ENCODE peak calls at places on chromosomes 16 and 17, in five cellular contexts. C is fibroblast of lung, S is lower leg skin, L is GOT3, K is GM12865. T is an unnamed sample.

GRCh38 chr17:72376486-72377345 is 255.9 kb downstream of the SOX9 start:
- DNase-seq in C (no peak), S (no peak), L (no peak), K (no peak), T (no peak)

GRCh38 chr17:46742539-46743270 is 75.8 kb downstream of the WNT3 start:
- DNase-seq in C (peak), S (no peak), L (peak), K (no peak), T (no peak)

GRCh38 chr16:89194340-89195311 is 5.7 kb downstream of the SLC22A31 start:
- DNase-seq in C (no peak), S (no peak), L (no peak), K (no peak), T (no peak)

GRCh38 chr16:75459691-75460090 is 4.8 kb downstream of the TMEM170A start:
- DNase-seq in C (no peak), S (no peak), L (no peak), K (no peak), T (no peak)

GRCh38 chr16:11390573-11391495 is 45.6 kb downstream of the RMI2 start:
- DNase-seq in C (no peak), S (no peak), L (no peak), K (no peak), T (no peak)

GRCh38 chr17:76969598-76970172 is 101.5 kb downstream of the MGAT5B start:
- DNase-seq in C (peak), S (no peak), L (no peak), K (no peak), T (no peak)

GRCh38 chr17:1455291-1455747 is 713 bp downstream of the CRK start:
- DNase-seq in C (peak), S (peak), L (no peak), K (peak), T (peak)

GRCh38 chr17:17535957-17536356 is 39.8 kb upstream of the RASD1 start:
- DNase-seq in C (peak), S (no peak), L (no peak), K (no peak), T (no peak)

GRCh38 chr16:68936729-68937631 is 93.6 kb downstream of the TANGO6 start:
- DNase-seq in C (peak), S (peak), L (no peak), K (peak), T (no peak)

GRCh38 chr17:28973414-28973813 is 22.1 kb upstream of the PHF12 start:
- DNase-seq in C (peak), S (no peak), L (no peak), K (no peak), T (no peak)

GRCh38 chr16:51812945-51813344 is 661.9 kb upstream of the SALL1 start:
- DNase-seq in C (no peak), S (no peak), L (no peak), K (no peak), T (no peak)

GRCh38 chr17:39653316-39653661 is 11.9 kb upstream of the TCAP start:
- DNase-seq in C (no peak), S (no peak), L (no peak), K (no peak), T (no peak)

GRCh38 chr17:4542003-4542725 is 13.0 kb downstream of the MYBBP1A start:
- DNase-seq in C (no peak), S (no peak), L (no peak), K (no peak), T (no peak)

GRCh38 chr16:707062-707538 is 1.5 kb upstream of the FBXL16 start:
- DNase-seq in C (no peak), S (no peak), L (no peak), K (no peak), T (no peak)

GRCh38 chr16:7140899-7141298 is 191.7 kb upstream of the RBFOX1 start:
- DNase-seq in C (no peak), S (no peak), L (no peak), K (no peak), T (no peak)

GRCh38 chr17:76868669-76869208 is 535 bp downstream of the MGAT5B start:
- DNase-seq in C (peak), S (no peak), L (no peak), K (no peak), T (no peak)

GRCh38 chr17:50479522-50480141 is 972 bp downstream of the RSAD1 start:
- DNase-seq in C (peak), S (peak), L (peak), K (peak), T (peak)

GRCh38 chr17:40958086-40958953 is 8.4 kb downstream of the KRT39 start:
- DNase-seq in C (no peak), S (no peak), L (no peak), K (no peak), T (no peak)

GRCh38 chr16:70391881-70392481 is 45.3 kb downstream of the DDX19A start:
- DNase-seq in C (peak), S (peak), L (no peak), K (no peak), T (no peak)

GRCh38 chr17:76452102-76452645 is 778 bp downstream of the UBE2O start:
- DNase-seq in C (no peak), S (no peak), L (no peak), K (no peak), T (no peak)

GRCh38 chr17:16470302-16470701 is 21.7 kb downstream of the LRRC75A start:
- DNase-seq in C (no peak), S (no peak), L (no peak), K (no peak), T (no peak)

GRCh38 chr17:51245535-51245934 is 14.3 kb downstream of the MBTD1 start:
- DNase-seq in C (peak), S (no peak), L (no peak), K (no peak), T (no peak)

GRCh38 chr17:80265205-80266068 is 4.8 kb downstream of the RNF213 start:
- DNase-seq in C (peak), S (no peak), L (no peak), K (peak), T (no peak)

GRCh38 chr17:41523225-41523593 is 4.5 kb upstream of the KRT15 start:
- DNase-seq in C (no peak), S (no peak), L (no peak), K (no peak), T (no peak)

GRCh38 chr17:41796066-41796895 is 9.8 kb upstream of the JUP start:
- DNase-seq in C (no peak), S (no peak), L (no peak), K (no peak), T (no peak)

GRCh38 chr17:6254036-6254435 is 180.9 kb downstream of the AIPL1 start:
- DNase-seq in C (peak), S (no peak), L (no peak), K (no peak), T (no peak)

GRCh38 chr17:47274319-47275069 is 20.9 kb downstream of the ITGB3 start:
- DNase-seq in C (no peak), S (no peak), L (no peak), K (no peak), T (no peak)

GRCh38 chr16:66927012-66927436 is 1.7 kb upstream of the RRAD start:
- DNase-seq in C (peak), S (no peak), L (peak), K (peak), T (no peak)

GRCh38 chr17:39929657-39930407 is 2.3 kb downstream of the LRRC3C start:
- DNase-seq in C (peak), S (no peak), L (no peak), K (no peak), T (no peak)

GRCh38 chr16:28307936-28308335 is 15.6 kb downstream of the SBK1 start:
- DNase-seq in C (no peak), S (no peak), L (no peak), K (no peak), T (no peak)

GRCh38 chr17:41695954-41696720 is 7.5 kb downstream of the EIF1 start:
- DNase-seq in C (peak), S (no peak), L (no peak), K (peak), T (no peak)

GRCh38 chr17:80164185-80164584 is 5.6 kb upstream of the CARD14 start:
- DNase-seq in C (no peak), S (no peak), L (no peak), K (no peak), T (no peak)